ENCODE peak calls at places on chromosomes 6 and 20, in ten cellular contexts. F, I, L, R, J, A, Y, C, Z and B are unnamed samples.

GRCh38 chr6:169752074-169752623 is 727 bp downstream of the ERMARD start:
- DNase-seq in F (no peak), I (no peak), L (no peak), R (peak), J (no peak), A (no peak), Y (peak), C (peak), Z (peak), B (no peak)

GRCh38 chr6:25921525-25922203 is 8.8 kb downstream of the SLC17A2 start:
- DNase-seq in F (no peak), I (no peak), L (no peak), R (no peak), J (no peak), A (no peak), Y (no peak), C (no peak), Z (no peak), B (no peak)

GRCh38 chr20:57047281-57048026 is 219.0 kb downstream of the BMP7 start:
- DNase-seq in F (no peak), I (no peak), L (peak), R (no peak), J (no peak), A (no peak), Y (no peak), C (peak), Z (peak), B (peak)

GRCh38 chr6:40348591-40348990 is 238.6 kb downstream of the LRFN2 start:
- DNase-seq in F (peak), I (no peak), L (peak), R (no peak), J (peak), A (no peak), Y (peak), C (no peak), Z (no peak), B (no peak)

GRCh38 chr20:25226433-25227316 is 21.2 kb upstream of the PYGB start:
- DNase-seq in F (no peak), I (no peak), L (peak), R (no peak), J (peak), A (peak), Y (peak), C (no peak), Z (no peak), B (no peak)

GRCh38 chr6:28353356-28353755 is 3.6 kb downstream of the ZKSCAN3 start:
- DNase-seq in F (no peak), I (no peak), L (no peak), R (no peak), J (no peak), A (no peak), Y (no peak), C (peak), Z (no peak), B (no peak)

GRCh38 chr6:138987299-138987642 is 782 bp downstream of the REPS1 start:
- DNase-seq in F (no peak), I (no peak), L (peak), R (peak), J (no peak), A (peak), Y (no peak), C (no peak), Z (no peak), B (no peak)

GRCh38 chr6:69985180-69985579 is 118.8 kb downstream of the COL19A1 start:
- DNase-seq in F (no peak), I (no peak), L (no peak), R (no peak), J (no peak), A (no peak), Y (no peak), C (no peak), Z (no peak), B (no peak)

GRCh38 chr6:111805511-111806181 is 67.6 kb downstream of the FYN start:
- DNase-seq in F (no peak), I (no peak), L (no peak), R (no peak), J (no peak), A (no peak), Y (no peak), C (no peak), Z (no peak), B (no peak)

GRCh38 chr6:46949662-46950280 is 28.0 kb upstream of the ADGRF5 start:
- DNase-seq in F (no peak), I (no peak), L (no peak), R (no peak), J (peak), A (no peak), Y (no peak), C (no peak), Z (no peak), B (no peak)

GRCh38 chr20:48339147-48339985 is 488.4 kb downstream of the PREX1 start:
- DNase-seq in F (no peak), I (no peak), L (peak), R (no peak), J (no peak), A (no peak), Y (no peak), C (peak), Z (no peak), B (no peak)

GRCh38 chr20:20452254-20452676 is 84.4 kb downstream of the INSM1 start:
- DNase-seq in F (no peak), I (peak), L (no peak), R (peak), J (peak), A (peak), Y (no peak), C (no peak), Z (no peak), B (no peak)

GRCh38 chr6:37541346-37541745 is 41.7 kb upstream of the CCDC167 start:
- DNase-seq in F (no peak), I (no peak), L (no peak), R (no peak), J (no peak), A (no peak), Y (no peak), C (no peak), Z (no peak), B (no peak)

GRCh38 chr20:59807909-59808728 is 125.3 kb downstream of the SYCP2 start:
- DNase-seq in F (peak), I (peak), L (no peak), R (no peak), J (no peak), A (peak), Y (peak), C (no peak), Z (no peak), B (no peak)

DNA sequence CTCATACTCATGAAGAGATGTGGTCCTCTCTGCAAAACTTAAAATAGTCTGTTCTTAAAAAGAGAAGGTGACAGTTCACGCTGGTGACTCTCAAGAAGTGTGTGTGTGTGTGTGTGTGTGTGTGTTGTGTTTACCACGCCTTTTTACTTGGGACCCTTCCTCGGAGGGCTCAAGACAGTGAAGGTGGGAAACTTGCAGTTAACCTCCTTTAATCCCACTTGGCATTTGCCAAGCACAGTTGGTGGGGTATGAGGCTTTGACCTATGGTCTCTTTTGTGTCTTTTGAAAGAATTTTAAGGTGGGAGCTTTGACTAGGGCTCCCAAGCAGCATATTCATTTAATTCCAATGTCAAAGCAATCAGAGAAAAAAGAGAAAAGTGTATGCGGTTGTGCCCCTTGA is 395.8 kb downstream of the TFAP2B start:
- DNase-seq in F (no peak), I (no peak), L (no peak), R (peak), J (no peak), A (no peak), Y (no peak), C (no peak), Z (no peak), B (no peak)
- H3K4me3 ChIP-seq in F (peak), I (no peak), L (no peak), R (peak), J (no peak), A (no peak), Y (no peak), C (no peak), Z (no peak), B (peak)

GRCh38 chr6:118558811-118559217 is 10.7 kb downstream of the PLN start:
- DNase-seq in F (no peak), I (no peak), L (no peak), R (no peak), J (no peak), A (no peak), Y (no peak), C (no peak), Z (no peak), B (no peak)
- TF ChIP-seq POLR2AphosphoS5 in F (no peak), I (no peak), L (no peak), R (no peak), J (no peak), A (no peak), Y (no peak), C (no peak), Z (no peak), B (no peak)

DNA sequence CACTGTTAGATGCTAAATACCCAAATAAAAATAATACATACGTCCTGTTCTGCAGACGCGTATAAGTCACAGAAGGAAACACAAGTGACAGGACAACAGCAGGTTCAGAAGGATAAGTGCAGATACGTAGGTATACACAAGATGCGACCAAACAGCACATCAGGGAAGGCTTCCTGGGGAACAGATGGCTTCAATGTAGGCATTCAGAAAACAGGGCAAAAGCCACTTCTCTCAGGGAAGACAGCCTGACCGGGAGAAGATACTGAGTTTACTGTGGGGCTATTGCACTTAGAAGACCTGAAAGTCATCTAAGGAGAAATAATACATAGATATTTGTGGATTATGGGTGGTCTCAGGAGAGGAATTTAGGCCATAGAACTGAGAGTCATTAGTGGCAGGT is 1.9 kb downstream of the HLA-DPA1 start:
- DNase-seq in F (no peak), I (no peak), L (no peak), R (no peak), J (no peak), A (no peak), Y (no peak), C (no peak), Z (no peak), B (no peak)
- H3K4me3 ChIP-seq in F (peak), I (peak), L (no peak), R (no peak), J (peak), A (peak), Y (no peak), C (no peak), Z (no peak), B (no peak)

GRCh38 chr6:43771210-43771857 is 1.3 kb downstream of the VEGFA start:
- DNase-seq in F (peak), I (peak), L (peak), R (peak), J (peak), A (peak), Y (peak), C (peak), Z (peak), B (peak)

GRCh38 chr6:43768983-43769525 is 957 bp upstream of the VEGFA start:
- DNase-seq in F (no peak), I (no peak), L (no peak), R (no peak), J (no peak), A (peak), Y (peak), C (no peak), Z (no peak), B (peak)

GRCh38 chr6:43770417-43771209 is 602 bp downstream of the VEGFA start:
- DNase-seq in F (no peak), I (peak), L (peak), R (peak), J (peak), A (peak), Y (peak), C (peak), Z (peak), B (peak)

GRCh38 chr6:43768506-43768860 is 1.5 kb upstream of the VEGFA start:
- DNase-seq in F (no peak), I (no peak), L (no peak), R (no peak), J (no peak), A (no peak), Y (no peak), C (no peak), Z (no peak), B (no peak)

DNA sequence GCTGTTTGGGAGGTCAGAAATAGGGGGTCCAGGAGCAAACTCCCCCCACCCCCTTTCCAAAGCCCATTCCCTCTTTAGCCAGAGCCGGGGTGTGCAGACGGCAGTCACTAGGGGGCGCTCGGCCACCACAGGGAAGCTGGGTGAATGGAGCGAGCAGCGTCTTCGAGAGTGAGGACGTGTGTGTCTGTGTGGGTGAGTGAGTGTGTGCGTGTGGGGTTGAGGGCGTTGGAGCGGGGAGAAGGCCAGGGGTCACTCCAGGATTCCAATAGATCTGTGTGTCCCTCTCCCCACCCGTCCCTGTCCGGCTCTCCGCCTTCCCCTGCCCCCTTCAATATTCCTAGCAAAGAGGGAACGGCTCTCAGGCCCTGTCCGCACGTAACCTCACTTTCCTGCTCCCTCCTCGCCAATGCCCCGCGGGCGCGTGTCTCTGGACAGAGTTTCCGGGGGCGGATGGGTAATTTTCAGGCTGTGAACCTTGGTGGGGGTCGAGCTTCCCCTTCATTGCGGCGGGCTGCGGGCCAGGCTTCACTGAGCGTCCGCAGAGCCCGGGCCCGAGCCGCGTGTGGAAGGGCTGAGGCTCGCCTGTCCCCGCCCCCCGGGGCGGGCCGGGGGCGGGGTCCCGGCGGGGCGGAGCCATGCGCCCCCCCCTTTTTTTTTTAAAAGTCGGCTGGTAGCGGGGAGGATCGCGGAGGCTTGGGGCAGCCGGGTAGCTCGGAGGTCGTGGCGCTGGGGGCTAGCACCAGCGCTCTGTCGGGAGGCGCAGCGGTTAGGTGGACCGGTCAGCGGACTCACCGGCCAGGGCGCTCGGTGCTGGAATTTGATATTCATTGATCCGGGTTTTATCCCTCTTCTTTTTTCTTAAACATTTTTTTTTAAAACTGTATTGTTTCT is at the start of gene VEGFA:
- DNase-seq in F (peak), I (peak), L (peak), R (peak), J (peak), A (peak), Y (peak), C (peak), Z (peak), B (peak)
- TF ChIP-seq POLR2AphosphoS5 in F (no peak), I (peak), L (peak), R (peak), J (peak), A (peak), Y (peak), C (peak), Z (peak), B (peak)

DNA sequence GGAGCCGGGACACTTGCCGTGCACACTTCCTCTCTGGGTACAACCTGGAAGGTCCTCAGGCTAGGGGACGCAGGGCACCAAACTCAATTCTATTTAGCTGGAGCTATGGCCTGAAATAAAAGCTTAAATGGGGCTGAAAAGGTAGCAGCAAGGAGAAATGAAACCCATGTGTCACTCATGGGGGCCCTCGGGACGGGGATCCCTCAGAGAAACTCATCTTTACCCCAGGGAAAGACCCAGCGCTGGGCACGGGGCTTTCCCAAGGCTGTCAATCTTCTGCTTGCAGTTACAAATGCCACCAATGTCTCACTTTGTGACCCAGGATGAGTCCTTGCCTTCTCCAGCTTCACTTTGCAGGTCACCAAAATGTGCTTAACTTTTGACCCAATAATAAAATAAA is 16.5 kb downstream of the SNAI1 start:
- DNase-seq in F (no peak), I (no peak), L (no peak), R (no peak), J (no peak), A (no peak), Y (no peak), C (no peak), Z (no peak), B (no peak)
- H3K4me3 ChIP-seq in F (no peak), I (no peak), L (no peak), R (no peak), J (no peak), A (no peak), Y (no peak), C (no peak), Z (no peak), B (no peak)

GRCh38 chr20:17936791-17937687 is 31.6 kb downstream of the SNX5 start:
- DNase-seq in F (no peak), I (peak), L (peak), R (peak), J (peak), A (no peak), Y (no peak), C (no peak), Z (no peak), B (no peak)
- TF ChIP-seq POLR2AphosphoS5 in F (no peak), I (no peak), L (no peak), R (no peak), J (peak), A (no peak), Y (no peak), C (no peak), Z (no peak), B (no peak)

DNA sequence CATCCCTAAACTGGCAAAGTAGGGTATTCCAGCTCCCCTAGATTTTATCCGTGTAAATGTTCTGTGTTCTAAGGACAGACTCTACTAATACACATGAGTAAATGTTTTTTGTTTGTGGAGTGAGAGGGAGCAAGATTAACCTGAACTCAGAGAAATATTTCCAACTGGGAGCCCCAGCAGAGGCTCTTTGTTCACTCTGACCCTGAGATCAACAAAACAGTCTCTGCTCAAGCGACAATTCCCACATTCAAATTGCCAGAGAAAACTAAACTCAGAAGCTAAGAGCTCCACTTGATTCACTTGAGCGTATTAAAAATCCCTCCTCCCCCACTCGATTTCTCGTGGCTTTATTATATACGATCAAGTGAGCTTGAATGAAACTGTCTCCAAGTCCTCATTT is 413.9 kb upstream of the JARID2 start:
- DNase-seq in F (no peak), I (no peak), L (no peak), R (no peak), J (no peak), A (no peak), Y (no peak), C (no peak), Z (no peak), B (no peak)
- H3K4me3 ChIP-seq in F (no peak), I (no peak), L (no peak), R (no peak), J (no peak), A (no peak), Y (no peak), C (no peak), Z (no peak), B (no peak)

DNA sequence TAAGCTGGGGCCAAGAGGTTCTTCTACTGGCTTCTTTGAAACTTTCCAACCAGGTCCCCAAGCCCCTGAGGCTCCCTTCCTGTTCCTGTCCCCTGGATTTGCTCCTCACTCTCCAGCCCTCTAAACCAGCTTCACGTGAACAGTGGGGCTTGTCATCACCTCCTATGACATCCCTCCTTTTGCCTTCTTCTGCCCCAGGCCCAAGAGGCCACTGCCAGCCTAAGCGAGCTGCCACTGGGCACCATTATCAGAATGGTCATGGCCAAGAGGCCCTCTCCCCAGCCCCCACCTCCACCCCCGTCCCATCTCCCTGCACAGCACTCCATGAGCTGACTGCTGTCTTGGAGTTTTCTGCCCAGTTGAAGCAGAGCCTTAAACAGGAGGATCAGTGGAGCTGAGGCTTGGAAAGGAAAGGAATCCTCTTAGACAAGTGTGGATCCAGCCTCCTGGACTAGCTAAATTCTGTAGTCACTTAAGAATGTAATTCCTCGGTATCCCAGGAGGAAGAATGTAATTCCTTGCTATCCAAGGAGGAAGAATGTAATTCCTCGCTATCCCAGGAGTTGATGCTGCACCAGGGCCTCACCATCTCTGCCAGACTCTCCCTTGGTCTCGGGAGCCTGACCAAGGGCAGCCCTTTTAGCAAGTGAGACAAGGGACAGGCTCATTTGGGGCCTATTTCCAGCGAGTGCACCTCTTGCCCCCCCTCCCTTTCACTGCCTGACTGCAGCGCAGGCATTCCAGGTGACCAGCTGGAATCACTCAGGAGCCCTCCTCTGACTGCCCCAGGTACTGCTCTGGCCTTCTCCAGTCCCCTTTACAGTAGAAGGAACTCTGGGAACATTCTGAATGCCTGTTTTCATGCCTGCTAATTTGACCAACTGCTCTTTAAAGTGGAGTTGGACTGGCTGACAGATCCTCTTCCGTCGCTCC is 76.4 kb downstream of the TCP11 start:
- DNase-seq in F (no peak), I (no peak), L (no peak), R (no peak), J (no peak), A (peak), Y (no peak), C (no peak), Z (no peak), B (no peak)
- TF ChIP-seq POLR2AphosphoS5 in F (no peak), I (no peak), L (no peak), R (no peak), J (no peak), A (no peak), Y (no peak), C (no peak), Z (no peak), B (no peak)

DNA sequence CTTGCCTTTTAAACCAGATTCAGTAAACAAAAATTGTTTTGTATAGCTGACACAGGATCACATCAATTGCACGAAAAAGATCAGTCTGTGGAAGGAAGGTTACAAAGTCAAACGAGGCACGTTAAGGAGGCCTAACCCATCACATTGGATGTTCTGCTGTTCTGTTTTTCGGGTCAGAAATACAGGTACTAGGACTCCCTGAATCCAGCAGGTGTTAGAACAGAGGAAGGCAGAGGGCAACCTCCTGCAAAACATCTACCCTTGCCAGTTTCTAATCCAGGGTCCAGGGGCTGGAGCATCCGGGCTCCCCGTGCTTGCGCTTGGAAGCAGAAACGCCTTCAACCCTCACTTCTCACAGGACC is 64.6 kb downstream of the PLG start:
- DNase-seq in F (no peak), I (no peak), L (no peak), R (no peak), J (no peak), A (no peak), Y (no peak), C (no peak), Z (no peak), B (no peak)
- H3K4me3 ChIP-seq in F (peak), I (peak), L (peak), R (peak), J (peak), A (no peak), Y (peak), C (peak), Z (peak), B (peak)